ENCODE peak calls at places on chromosomes 13 and 19, in nine cellular contexts. One of them, this sample, is unnamed.

GRCh38 chr13:47000166-47000565 is 103.3 kb upstream of the HTR2A start:
- DNase-seq in H7: no peak
- DNase-seq in fibroblast of lung: peak
- DNase-seq in cardiac fibroblast: no peak
- DNase-seq in K562: no peak
- DNase-seq in hepatocyte: no peak
- DNase-seq in BJ: no peak
- DNase-seq in AG04449: no peak
- DNase-seq in colonic mucosa: no peak
- DNase-seq in this sample: no peak

GRCh38 chr19:18436651-18437478 is 1.1 kb downstream of the ISYNA1 start:
- DNase-seq in H7: peak
- DNase-seq in fibroblast of lung: peak
- DNase-seq in cardiac fibroblast: peak
- DNase-seq in K562: peak
- DNase-seq in hepatocyte: peak
- DNase-seq in BJ: no peak
- DNase-seq in AG04449: no peak
- DNase-seq in colonic mucosa: peak
- DNase-seq in this sample: peak

GRCh38 chr19:27962260-27962659 is 1250.7 kb downstream of the UQCRFS1 start:
- DNase-seq in H7: no peak
- DNase-seq in fibroblast of lung: peak
- DNase-seq in cardiac fibroblast: peak
- DNase-seq in K562: no peak
- DNase-seq in hepatocyte: no peak
- DNase-seq in BJ: no peak
- DNase-seq in AG04449: no peak
- DNase-seq in colonic mucosa: no peak
- DNase-seq in this sample: no peak

GRCh38 chr19:16325161-16325527 is 518 bp downstream of the KLF2 start:
- DNase-seq in H7: peak
- DNase-seq in fibroblast of lung: no peak
- DNase-seq in cardiac fibroblast: no peak
- DNase-seq in K562: peak
- DNase-seq in hepatocyte: peak
- DNase-seq in BJ: no peak
- DNase-seq in AG04449: no peak
- DNase-seq in colonic mucosa: peak
- DNase-seq in this sample: peak

GRCh38 chr19:51735759-51736449 is 12.1 kb upstream of the HAS1 start:
- DNase-seq in H7: no peak
- DNase-seq in fibroblast of lung: peak
- DNase-seq in cardiac fibroblast: peak
- DNase-seq in K562: peak
- DNase-seq in hepatocyte: no peak
- DNase-seq in BJ: no peak
- DNase-seq in AG04449: no peak
- DNase-seq in colonic mucosa: peak
- DNase-seq in this sample: no peak

GRCh38 chr13:113860051-113860471 is 3.8 kb downstream of the GAS6 start:
- DNase-seq in H7: peak
- DNase-seq in fibroblast of lung: no peak
- DNase-seq in cardiac fibroblast: no peak
- DNase-seq in K562: no peak
- DNase-seq in hepatocyte: peak
- DNase-seq in BJ: no peak
- DNase-seq in AG04449: no peak
- DNase-seq in colonic mucosa: peak
- DNase-seq in this sample: no peak

GRCh38 chr13:99007414-99007986 is 29.6 kb upstream of the DOCK9 start:
- DNase-seq in H7: no peak
- DNase-seq in fibroblast of lung: no peak
- DNase-seq in cardiac fibroblast: no peak
- DNase-seq in K562: no peak
- DNase-seq in hepatocyte: no peak
- DNase-seq in BJ: no peak
- DNase-seq in AG04449: no peak
- DNase-seq in colonic mucosa: no peak
- DNase-seq in this sample: no peak

GRCh38 chr19:30830875-30831274 is 458.7 kb downstream of the ZNF536 start:
- DNase-seq in H7: no peak
- DNase-seq in fibroblast of lung: no peak
- DNase-seq in cardiac fibroblast: no peak
- DNase-seq in K562: no peak
- DNase-seq in hepatocyte: no peak
- DNase-seq in BJ: no peak
- DNase-seq in AG04449: no peak
- DNase-seq in colonic mucosa: no peak
- DNase-seq in this sample: no peak

GRCh38 chr19:32858559-32858958 is 11.0 kb downstream of the SLC7A9 start:
- DNase-seq in H7: no peak
- DNase-seq in fibroblast of lung: no peak
- DNase-seq in cardiac fibroblast: no peak
- DNase-seq in K562: no peak
- DNase-seq in hepatocyte: no peak
- DNase-seq in BJ: no peak
- DNase-seq in AG04449: no peak
- DNase-seq in colonic mucosa: no peak
- DNase-seq in this sample: no peak

GRCh38 chr13:103033999-103034398 is 32.2 kb downstream of the SLC10A2 start:
- DNase-seq in H7: no peak
- DNase-seq in fibroblast of lung: no peak
- DNase-seq in cardiac fibroblast: no peak
- DNase-seq in K562: no peak
- DNase-seq in hepatocyte: no peak
- DNase-seq in BJ: no peak
- DNase-seq in AG04449: no peak
- DNase-seq in colonic mucosa: no peak
- DNase-seq in this sample: no peak

GRCh38 chr13:74889321-74889720 is 592.6 kb downstream of the TBC1D4 start:
- DNase-seq in H7: no peak
- DNase-seq in fibroblast of lung: no peak
- DNase-seq in cardiac fibroblast: peak
- DNase-seq in K562: no peak
- DNase-seq in hepatocyte: no peak
- DNase-seq in BJ: no peak
- DNase-seq in AG04449: no peak
- DNase-seq in colonic mucosa: no peak
- DNase-seq in this sample: no peak

GRCh38 chr13:110108348-110109139 is 198.4 kb downstream of the COL4A1 start:
- DNase-seq in H7: peak
- DNase-seq in fibroblast of lung: peak
- DNase-seq in cardiac fibroblast: peak
- DNase-seq in K562: peak
- DNase-seq in hepatocyte: peak
- DNase-seq in BJ: no peak
- DNase-seq in AG04449: no peak
- DNase-seq in colonic mucosa: peak
- DNase-seq in this sample: no peak

GRCh38 chr13:75699062-75699461 is 62.9 kb downstream of the LMO7 start:
- DNase-seq in H7: no peak
- DNase-seq in fibroblast of lung: no peak
- DNase-seq in cardiac fibroblast: no peak
- DNase-seq in K562: no peak
- DNase-seq in hepatocyte: no peak
- DNase-seq in BJ: no peak
- DNase-seq in AG04449: no peak
- DNase-seq in colonic mucosa: no peak
- DNase-seq in this sample: no peak

GRCh38 chr19:41930322-41930722 is 2.1 kb upstream of the ERFL start:
- DNase-seq in H7: peak
- DNase-seq in fibroblast of lung: no peak
- DNase-seq in cardiac fibroblast: no peak
- DNase-seq in K562: peak
- DNase-seq in hepatocyte: no peak
- DNase-seq in BJ: no peak
- DNase-seq in AG04449: no peak
- DNase-seq in colonic mucosa: no peak
- DNase-seq in this sample: no peak

GRCh38 chr19:17357724-17358123 is 19.4 kb downstream of the PLVAP start:
- DNase-seq in H7: peak
- DNase-seq in fibroblast of lung: no peak
- DNase-seq in cardiac fibroblast: no peak
- DNase-seq in K562: no peak
- DNase-seq in hepatocyte: no peak
- DNase-seq in BJ: no peak
- DNase-seq in AG04449: no peak
- DNase-seq in colonic mucosa: no peak
- DNase-seq in this sample: no peak

DNA sequence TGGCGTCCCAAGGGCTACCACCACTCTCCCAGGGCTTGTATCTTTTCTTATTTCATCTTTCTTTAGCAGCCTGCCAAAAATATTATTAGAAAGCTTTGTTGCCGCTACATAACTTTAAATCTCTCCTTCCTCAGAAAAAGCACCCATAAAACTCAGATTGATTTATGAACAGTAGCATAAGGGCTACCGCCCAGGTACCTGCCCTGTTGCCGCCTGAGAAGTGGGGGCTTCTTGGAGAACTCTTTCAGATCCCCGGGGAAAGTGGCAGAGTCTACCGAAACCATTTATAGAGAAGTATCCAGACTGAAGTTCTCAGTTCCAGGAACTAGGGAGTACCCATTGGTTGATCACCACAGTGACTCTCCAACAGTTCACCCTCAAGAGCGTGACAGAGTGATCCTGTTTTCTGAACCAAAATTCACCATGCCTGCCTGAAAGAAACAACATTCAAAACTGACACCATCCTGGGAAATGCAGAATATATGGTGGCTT is 697 bp upstream of the N4BP2L1 start:
- DNase-seq in H7: no peak
- DNase-seq in fibroblast of lung: no peak
- DNase-seq in cardiac fibroblast: no peak
- DNase-seq in K562: no peak
- DNase-seq in hepatocyte: no peak
- DNase-seq in BJ: no peak
- DNase-seq in AG04449: no peak
- DNase-seq in colonic mucosa: no peak
- DNase-seq in this sample: no peak
- H3K4me3 ChIP-seq in H7: peak
- H3K4me3 ChIP-seq in fibroblast of lung: peak
- H3K4me3 ChIP-seq in cardiac fibroblast: peak
- H3K4me3 ChIP-seq in K562: no peak
- H3K4me3 ChIP-seq in hepatocyte: peak
- H3K4me3 ChIP-seq in BJ: no peak
- H3K4me3 ChIP-seq in AG04449: peak
- H3K4me3 ChIP-seq in colonic mucosa: peak
- H3K4me3 ChIP-seq in this sample: peak

GRCh38 chr19:21655540-21656126 is 111.7 kb downstream of the ZNF100 start:
- DNase-seq in H7: no peak
- DNase-seq in fibroblast of lung: no peak
- DNase-seq in cardiac fibroblast: no peak
- DNase-seq in K562: no peak
- DNase-seq in hepatocyte: no peak
- DNase-seq in BJ: no peak
- DNase-seq in AG04449: no peak
- DNase-seq in colonic mucosa: no peak
- DNase-seq in this sample: no peak
- H3K4me3 ChIP-seq in H7: no peak
- H3K4me3 ChIP-seq in fibroblast of lung: no peak
- H3K4me3 ChIP-seq in cardiac fibroblast: no peak
- H3K4me3 ChIP-seq in K562: no peak
- H3K4me3 ChIP-seq in hepatocyte: no peak
- H3K4me3 ChIP-seq in BJ: no peak
- H3K4me3 ChIP-seq in AG04449: no peak
- H3K4me3 ChIP-seq in colonic mucosa: no peak
- H3K4me3 ChIP-seq in this sample: no peak

GRCh38 chr19:3368848-3369336 is 2.5 kb downstream of the NFIC start:
- DNase-seq in H7: no peak
- DNase-seq in fibroblast of lung: peak
- DNase-seq in cardiac fibroblast: peak
- DNase-seq in K562: peak
- DNase-seq in hepatocyte: no peak
- DNase-seq in BJ: no peak
- DNase-seq in AG04449: no peak
- DNase-seq in colonic mucosa: no peak
- DNase-seq in this sample: no peak
- H3K4me3 ChIP-seq in H7: no peak
- H3K4me3 ChIP-seq in fibroblast of lung: peak
- H3K4me3 ChIP-seq in cardiac fibroblast: peak
- H3K4me3 ChIP-seq in K562: peak
- H3K4me3 ChIP-seq in hepatocyte: no peak
- H3K4me3 ChIP-seq in BJ: peak
- H3K4me3 ChIP-seq in AG04449: peak
- H3K4me3 ChIP-seq in colonic mucosa: no peak
- H3K4me3 ChIP-seq in this sample: no peak

GRCh38 chr19:21519488-21519887 is 14.1 kb downstream of the ZNF429 start:
- DNase-seq in H7: no peak
- DNase-seq in fibroblast of lung: no peak
- DNase-seq in cardiac fibroblast: no peak
- DNase-seq in K562: no peak
- DNase-seq in hepatocyte: no peak
- DNase-seq in BJ: no peak
- DNase-seq in AG04449: no peak
- DNase-seq in colonic mucosa: no peak
- DNase-seq in this sample: no peak
- H3K4me3 ChIP-seq in H7: no peak
- H3K4me3 ChIP-seq in fibroblast of lung: no peak
- H3K4me3 ChIP-seq in cardiac fibroblast: no peak
- H3K4me3 ChIP-seq in K562: no peak
- H3K4me3 ChIP-seq in hepatocyte: no peak
- H3K4me3 ChIP-seq in BJ: no peak
- H3K4me3 ChIP-seq in AG04449: no peak
- H3K4me3 ChIP-seq in colonic mucosa: no peak
- H3K4me3 ChIP-seq in this sample: peak

DNA sequence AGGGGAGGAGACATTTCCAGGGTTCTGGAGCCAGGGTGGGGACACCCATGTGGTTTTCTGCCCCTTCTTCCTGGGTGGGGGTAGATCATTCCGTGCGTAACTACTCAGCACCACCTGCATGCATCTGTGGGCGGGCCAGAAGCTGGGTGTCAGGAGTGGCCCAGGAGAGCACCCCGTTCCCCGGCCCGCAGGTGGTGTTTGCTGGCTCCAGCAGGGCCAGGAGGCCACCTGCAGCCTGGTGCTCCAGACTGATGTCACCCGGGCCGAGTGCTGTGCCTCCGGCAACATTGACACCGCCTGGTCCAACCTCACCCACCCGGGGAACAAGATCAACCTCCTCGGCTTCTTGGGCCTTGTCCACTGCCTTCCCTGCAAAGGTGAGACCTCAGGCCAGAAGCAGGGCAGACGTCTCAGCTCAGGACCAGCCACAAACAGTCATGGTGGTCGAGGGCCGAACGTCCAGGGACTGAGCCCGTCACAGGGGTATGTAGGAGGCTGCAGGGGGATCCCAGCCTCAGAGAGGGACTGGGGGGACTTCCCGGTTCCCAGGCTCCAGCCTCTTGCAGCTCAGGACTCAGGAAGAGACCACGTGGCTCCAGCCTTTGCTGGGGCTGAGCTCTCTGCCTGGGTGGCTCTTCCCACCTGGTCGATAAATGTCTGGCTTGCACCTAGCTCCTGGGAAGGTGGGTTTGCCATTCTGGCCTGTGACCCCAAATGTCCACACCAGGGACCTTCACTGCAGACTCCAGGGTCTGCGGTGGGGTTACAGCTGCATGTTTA is 1.6 kb downstream of the FSTL3 start:
- DNase-seq in H7: peak
- DNase-seq in fibroblast of lung: peak
- DNase-seq in cardiac fibroblast: peak
- DNase-seq in K562: no peak
- DNase-seq in hepatocyte: peak
- DNase-seq in BJ: no peak
- DNase-seq in AG04449: no peak
- DNase-seq in colonic mucosa: no peak
- DNase-seq in this sample: no peak
- H3K4me3 ChIP-seq in H7: no peak
- H3K4me3 ChIP-seq in fibroblast of lung: peak
- H3K4me3 ChIP-seq in cardiac fibroblast: peak
- H3K4me3 ChIP-seq in K562: no peak
- H3K4me3 ChIP-seq in hepatocyte: no peak
- H3K4me3 ChIP-seq in BJ: peak
- H3K4me3 ChIP-seq in AG04449: peak
- H3K4me3 ChIP-seq in colonic mucosa: no peak
- H3K4me3 ChIP-seq in this sample: no peak

GRCh38 chr19:3480383-3481091 is at the start of gene SMIM24:
- DNase-seq in H7: peak
- DNase-seq in fibroblast of lung: no peak
- DNase-seq in cardiac fibroblast: no peak
- DNase-seq in K562: peak
- DNase-seq in hepatocyte: peak
- DNase-seq in BJ: no peak
- DNase-seq in AG04449: no peak
- DNase-seq in colonic mucosa: peak
- DNase-seq in this sample: no peak
- H3K4me3 ChIP-seq in H7: peak
- H3K4me3 ChIP-seq in fibroblast of lung: no peak
- H3K4me3 ChIP-seq in cardiac fibroblast: no peak
- H3K4me3 ChIP-seq in K562: peak
- H3K4me3 ChIP-seq in hepatocyte: no peak
- H3K4me3 ChIP-seq in BJ: no peak
- H3K4me3 ChIP-seq in AG04449: no peak
- H3K4me3 ChIP-seq in colonic mucosa: peak
- H3K4me3 ChIP-seq in this sample: no peak

This sample was measured in naive thymus-derived CD4-positive, alpha-beta T cell.